ENCODE peak calls at places on chromosome 5, in four cellular contexts. G is K562, V is GM12878, T is HL-60. Y is an unnamed sample.

GRCh38 chr5:132406144-132406783 is 36.8 kb downstream of the SLC22A5 start:
- DNase-seq in G (no peak), V (no peak), T (no peak), Y (no peak)

GRCh38 chr5:157308826-157309465 is 43.0 kb downstream of the CYFIP2 start:
- DNase-seq in G (no peak), V (peak), T (no peak), Y (no peak)

GRCh38 chr5:116789522-116789921 is 214.9 kb upstream of the SEMA6A start:
- DNase-seq in G (no peak), V (no peak), T (no peak), Y (no peak)

GRCh38 chr5:9439651-9440292 is 106.1 kb downstream of the SEMA5A start:
- DNase-seq in G (no peak), V (no peak), T (no peak), Y (no peak)

GRCh38 chr5:174624754-174625506 is 99.5 kb upstream of the MSX2 start:
- DNase-seq in G (no peak), V (no peak), T (no peak), Y (no peak)

GRCh38 chr5:2813678-2814077 is 62.2 kb upstream of the IRX2 start:
- DNase-seq in G (no peak), V (no peak), T (no peak), Y (no peak)

GRCh38 chr5:141915881-141916336 is 7.8 kb upstream of the DELE1 start:
- DNase-seq in G (no peak), V (no peak), T (no peak), Y (peak)

GRCh38 chr5:24067208-24067607 is 559.8 kb downstream of the PRDM9 start:
- DNase-seq in G (no peak), V (no peak), T (no peak), Y (no peak)

GRCh38 chr5:138467711-138468132 is 2.4 kb downstream of the EGR1 start:
- DNase-seq in G (no peak), V (no peak), T (no peak), Y (no peak)

GRCh38 chr5:34706084-34706483 is 50.0 kb downstream of the RAI14 start:
- DNase-seq in G (no peak), V (no peak), T (no peak), Y (no peak)

GRCh38 chr5:38404667-38405276 is 146.4 kb downstream of the EGFLAM start:
- DNase-seq in G (no peak), V (no peak), T (no peak), Y (no peak)

GRCh38 chr5:111680737-111681413 is 76.1 kb downstream of the NREP start:
- DNase-seq in G (no peak), V (no peak), T (no peak), Y (no peak)

GRCh38 chr5:141618030-141618803 is 583 bp downstream of the DIAPH1 start:
- DNase-seq in G (no peak), V (no peak), T (peak), Y (no peak)

GRCh38 chr5:180376511-180376910 is 23.4 kb upstream of the GFPT2 start:
- DNase-seq in G (no peak), V (no peak), T (no peak), Y (no peak)

GRCh38 chr5:74579215-74579614 is 61.3 kb downstream of the ENC1 start:
- DNase-seq in G (peak), V (peak), T (no peak), Y (no peak)

GRCh38 chr5:173217626-173218397 is 17.2 kb downstream of the NKX2-5 start:
- DNase-seq in G (no peak), V (no peak), T (no peak), Y (no peak)

GRCh38 chr5:11251242-11251641 is 490.2 kb upstream of the DAP start:
- DNase-seq in G (no peak), V (no peak), T (no peak), Y (no peak)

GRCh38 chr5:150295741-150296486 is 6.3 kb upstream of the CAMK2A start:
- DNase-seq in G (no peak), V (no peak), T (no peak), Y (no peak)

GRCh38 chr5:3602713-3603502 is 7.3 kb downstream of the IRX1 start:
- DNase-seq in G (peak), V (no peak), T (no peak), Y (no peak)

GRCh38 chr5:149407331-149408251 is 28.5 kb upstream of the IL17B start:
- DNase-seq in G (no peak), V (no peak), T (no peak), Y (no peak)

GRCh38 chr5:139064613-139065012 is 133.6 kb downstream of the SIL1 start:
- DNase-seq in G (no peak), V (no peak), T (no peak), Y (no peak)

GRCh38 chr5:149235841-149236240 is 35.8 kb upstream of the AFAP1L1 start:
- DNase-seq in G (no peak), V (no peak), T (no peak), Y (no peak)

GRCh38 chr5:65624570-65625555 is at the start of the genes SHLD3 and TRAPPC13:
- DNase-seq in G (peak), V (peak), T (peak), Y (peak)

GRCh38 chr5:40831346-40832210 is 3.4 kb downstream of the RPL37 start:
- DNase-seq in G (no peak), V (no peak), T (no peak), Y (no peak)

GRCh38 chr5:136062563-136063274 is 33.9 kb downstream of the TGFBI start:
- DNase-seq in G (peak), V (no peak), T (peak), Y (no peak)

GRCh38 chr5:74648835-74649286 is 8.3 kb upstream of the ENC1 start:
- DNase-seq in G (peak), V (no peak), T (peak), Y (peak)

GRCh38 chr5:149049371-149049781 is 13.5 kb downstream of the SH3TC2 start:
- DNase-seq in G (no peak), V (no peak), T (no peak), Y (no peak)

GRCh38 chr5:83470920-83471404 is 582 bp upstream of the VCAN start:
- DNase-seq in G (no peak), V (no peak), T (no peak), Y (no peak)

GRCh38 chr5:105812356-105812755 is 1858.4 kb downstream of the EFNA5 start:
- DNase-seq in G (no peak), V (no peak), T (no peak), Y (no peak)

GRCh38 chr5:142795246-142795645 is 25.1 kb downstream of the ARHGAP26 start:
- DNase-seq in G (no peak), V (no peak), T (peak), Y (no peak)

GRCh38 chr5:132238901-132239500 is 11.3 kb upstream of the P4HA2 start:
- DNase-seq in G (no peak), V (no peak), T (no peak), Y (no peak)

DNA sequence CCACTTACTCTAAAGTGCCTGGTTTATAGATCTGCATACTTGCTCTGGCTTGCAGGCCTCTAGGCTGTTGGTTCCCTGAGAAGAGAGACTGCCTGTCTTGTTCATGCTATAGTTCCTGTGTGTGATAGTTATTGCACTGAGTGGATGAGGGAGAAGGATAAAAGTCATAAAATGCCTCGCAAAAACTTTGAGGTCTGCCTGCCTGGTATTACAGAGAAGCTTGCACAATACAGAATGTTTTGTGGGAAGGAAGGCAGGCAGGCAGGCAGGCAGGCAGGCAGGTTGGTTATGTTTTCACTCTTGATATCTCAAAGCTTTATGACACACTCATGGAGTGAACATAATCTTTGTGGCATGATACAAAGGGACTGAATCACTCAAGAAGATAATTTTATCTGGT is 287.1 kb downstream of the SLIT3 start:
- DNase-seq in G (no peak), V (no peak), T (no peak), Y (no peak)
- TF ChIP-seq POLR2AphosphoS5 in G (no peak), V (no peak), T (no peak), Y (no peak)

GRCh38 chr5:95406426-95407093 is 15.4 kb downstream of the FAM81B start:
- DNase-seq in G (no peak), V (no peak), T (no peak), Y (no peak)
- TF ChIP-seq SPI1 in G (no peak), V (no peak), T (no peak), Y (no peak)

GRCh38 chr5:125274211-125274610 is 527.8 kb upstream of the ZNF608 start:
- DNase-seq in G (no peak), V (no peak), T (no peak), Y (no peak)

GRCh38 chr5:125272364-125272763 is 525.9 kb upstream of the ZNF608 start:
- DNase-seq in G (no peak), V (no peak), T (no peak), Y (no peak)

GRCh38 chr5:125276121-125276520 is 529.7 kb upstream of the ZNF608 start:
- DNase-seq in G (no peak), V (no peak), T (no peak), Y (no peak)

GRCh38 chr5:125277494-125278154 is 531.2 kb upstream of the ZNF608 start:
- DNase-seq in G (no peak), V (no peak), T (no peak), Y (no peak)

GRCh38 chr5:125274938-125275759 is 528.7 kb upstream of the ZNF608 start:
- DNase-seq in G (no peak), V (no peak), T (no peak), Y (no peak)
- TF ChIP-seq POLR2AphosphoS5 in G (no peak), V (no peak), T (no peak), Y (no peak)

GRCh38 chr5:80182802-80183645 is 72.8 kb downstream of the SERINC5 start:
- DNase-seq in G (no peak), V (no peak), T (peak), Y (no peak)
- TF ChIP-seq SPI1 in G (no peak), V (no peak), T (no peak), Y (no peak)

GRCh38 chr5:176529824-176530195 is 7.4 kb downstream of the RNF44 start:
- DNase-seq in G (no peak), V (no peak), T (peak), Y (no peak)
- TF ChIP-seq POLR2AphosphoS5 in G (no peak), V (no peak), T (peak), Y (no peak)

GRCh38 chr5:144698454-144698853 is 527.8 kb downstream of the KCTD16 start:
- DNase-seq in G (no peak), V (no peak), T (no peak), Y (no peak)

GRCh38 chr5:144691936-144692335 is 521.3 kb downstream of the KCTD16 start:
- DNase-seq in G (no peak), V (no peak), T (no peak), Y (no peak)

GRCh38 chr5:144703776-144704175 is 533.1 kb downstream of the KCTD16 start:
- DNase-seq in G (no peak), V (no peak), T (no peak), Y (no peak)

DNA sequence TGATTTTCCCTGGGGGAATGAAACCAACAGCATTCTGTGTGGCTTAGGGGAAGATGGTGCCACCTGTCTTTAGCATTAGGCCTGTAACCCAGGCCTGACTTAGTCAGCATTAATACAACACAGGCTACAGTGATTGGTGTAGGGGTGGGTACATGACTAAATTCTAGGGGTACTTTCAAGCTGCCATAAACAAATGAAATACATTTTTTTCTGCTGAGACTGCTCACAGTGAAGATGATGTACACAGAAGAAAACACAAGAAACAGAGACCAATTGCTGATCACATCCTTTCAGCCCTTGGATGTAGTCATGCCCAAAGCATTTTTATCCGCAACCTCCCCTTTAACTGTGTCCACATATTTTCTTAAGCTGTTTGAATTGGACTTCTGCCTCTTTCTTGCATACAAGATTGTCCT is 527.2 kb downstream of the KCTD16 start:
- DNase-seq in G (no peak), V (no peak), T (no peak), Y (no peak)
- TF ChIP-seq SPI1 in G (no peak), V (no peak), T (no peak), Y (no peak)

DNA sequence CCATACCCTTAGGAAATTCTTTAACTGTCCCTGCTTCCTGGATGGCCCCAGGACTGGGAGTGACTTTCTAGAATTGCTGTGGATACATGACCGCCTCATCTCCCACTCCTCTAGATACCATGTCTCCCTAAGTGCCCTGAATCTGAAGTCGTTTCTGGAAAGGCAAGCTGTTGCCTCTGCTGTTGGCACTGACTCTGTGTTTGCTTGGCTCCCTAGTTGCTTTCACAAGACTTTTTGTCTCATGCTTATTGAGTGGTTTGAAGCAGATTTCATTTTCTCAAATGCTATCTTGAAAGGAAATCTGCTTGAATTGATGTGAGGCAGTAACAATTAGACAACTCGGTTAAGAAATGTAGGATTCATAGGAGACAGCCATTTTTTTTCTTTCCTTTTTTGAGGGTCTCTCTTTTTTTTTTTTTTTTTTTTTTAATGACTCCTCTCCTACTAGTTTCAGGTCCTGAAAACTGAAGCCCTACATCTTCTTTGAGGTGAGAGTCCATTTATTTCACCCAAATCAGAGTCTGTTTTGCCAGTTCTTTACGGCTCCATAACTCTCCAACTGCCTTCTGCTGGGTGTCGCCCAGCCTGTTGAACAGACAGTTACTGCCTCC is 65.9 kb downstream of the PRDM6 start:
- DNase-seq in G (no peak), V (no peak), T (no peak), Y (no peak)
- TF ChIP-seq POLR2AphosphoS5 in G (no peak), V (no peak), T (no peak), Y (no peak)

GRCh38 chr5:127826011-127826410 is 122.8 kb downstream of the CCDC192 start:
- DNase-seq in G (no peak), V (no peak), T (no peak), Y (no peak)
- TF ChIP-seq SPI1 in G (no peak), V (no peak), T (no peak), Y (no peak)

GRCh38 chr5:98771389-98772109 is 1.9 kb upstream of the RGMB start:
- DNase-seq in G (peak), V (peak), T (peak), Y (peak)
- TF ChIP-seq POLR2AphosphoS5 in G (no peak), V (no peak), T (no peak), Y (no peak)

GRCh38 chr5:43515678-43516048 is 715 bp upstream of the C5orf34 start:
- DNase-seq in G (no peak), V (no peak), T (no peak), Y (no peak)
- TF ChIP-seq SPI1 in G (no peak), V (no peak), T (no peak), Y (no peak)

Y was measured in GM12891.